ENCODE peak calls at places on chromosomes 4 and X, in four cellular contexts. J is mesendoderm, A is H1, Y is IMR-90. G is an unnamed sample.

GRCh38 chr4:121462660-121463261 is 81.9 kb upstream of the QRFPR start:
- DNase-seq in J (peak), A (no peak), Y (peak), G (peak)

GRCh38 chrX:10755477-10756334 is 135.3 kb upstream of the MID1 start:
- DNase-seq in J (peak), A (peak), Y (peak), G (peak)

GRCh38 chrX:43225626-43226328 is 430.3 kb upstream of the MAOA start:
- DNase-seq in J (no peak), A (no peak), Y (no peak), G (no peak)

GRCh38 chr4:153448003-153448731 is 18.0 kb upstream of the TMEM131L start:
- DNase-seq in J (no peak), A (no peak), Y (peak), G (no peak)

GRCh38 chr4:74084984-74085383 is 14.0 kb downstream of the CXCL2 start:
- DNase-seq in J (no peak), A (no peak), Y (no peak), G (no peak)

GRCh38 chrX:16870861-16871584 is 861 bp upstream of the RBBP7 start:
- DNase-seq in J (peak), A (no peak), Y (no peak), G (peak)

GRCh38 chr4:125975861-125976397 is 661.2 kb downstream of the FAT4 start:
- DNase-seq in J (no peak), A (no peak), Y (no peak), G (no peak)

GRCh38 chrX:99800016-99800415 is 610.1 kb downstream of the PCDH19 start:
- DNase-seq in J (no peak), A (no peak), Y (no peak), G (no peak)

GRCh38 chr4:56937262-56937661 is 29.6 kb downstream of the REST start:
- DNase-seq in J (no peak), A (no peak), Y (peak), G (no peak)

GRCh38 chrX:83260288-83260687 is 247.8 kb upstream of the POU3F4 start:
- DNase-seq in J (peak), A (no peak), Y (no peak), G (peak)

GRCh38 chrX:139304471-139304870 is 226.1 kb upstream of the F9 start:
- DNase-seq in J (no peak), A (no peak), Y (no peak), G (no peak)

GRCh38 chrX:31165241-31166035 is 93.6 kb upstream of the FTHL17 start:
- DNase-seq in J (no peak), A (no peak), Y (peak), G (no peak)

GRCh38 chrX:150365953-150366911 is 3.1 kb downstream of the MAMLD1 start:
- DNase-seq in J (peak), A (no peak), Y (peak), G (peak)

GRCh38 chr4:15341733-15342300 is 86.0 kb upstream of the C1QTNF7 start:
- DNase-seq in J (no peak), A (no peak), Y (no peak), G (no peak)

GRCh38 chr4:73814679-73815078 is 21.8 kb upstream of the CXCL6 start:
- DNase-seq in J (no peak), A (no peak), Y (no peak), G (no peak)

GRCh38 chrX:49701948-49702347 is 6.2 kb upstream of the PAGE1 start:
- DNase-seq in J (no peak), A (no peak), Y (no peak), G (no peak)

GRCh38 chr4:27010334-27010940 is 149.8 kb downstream of the STIM2 start:
- DNase-seq in J (peak), A (no peak), Y (peak), G (no peak)

GRCh38 chr4:74109894-74110605 is 11.1 kb upstream of the CXCL2 start:
- DNase-seq in J (no peak), A (no peak), Y (peak), G (no peak)

GRCh38 chr4:131026771-131027170 is 1930.8 kb downstream of the C4orf33 start:
- DNase-seq in J (no peak), A (no peak), Y (no peak), G (no peak)

GRCh38 chrX:151901821-151902220 is 10.9 kb upstream of the MAGEA4 start:
- DNase-seq in J (peak), A (no peak), Y (no peak), G (no peak)

GRCh38 chrX:148501121-148502066 is 977 bp downstream of the AFF2 start:
- DNase-seq in J (peak), A (no peak), Y (no peak), G (peak)

GRCh38 chrX:1093112-1093511 is 119.3 kb downstream of the CRLF2 start:
- DNase-seq in J (no peak), A (no peak), Y (no peak), G (no peak)

GRCh38 chr4:183118585-183118984 is 19.5 kb downstream of the WWC2 start:
- DNase-seq in J (peak), A (no peak), Y (peak), G (no peak)

GRCh38 chrX:80808854-80809493 is 703 bp downstream of the BRWD3 start:
- DNase-seq in J (peak), A (no peak), Y (no peak), G (peak)

GRCh38 chr4:52551487-52551886 is 107.6 kb downstream of the USP46 start:
- DNase-seq in J (no peak), A (no peak), Y (no peak), G (no peak)

GRCh38 chr4:185290656-185291055 is 81.3 kb downstream of the SNX25 start:
- DNase-seq in J (no peak), A (no peak), Y (no peak), G (no peak)

DNA sequence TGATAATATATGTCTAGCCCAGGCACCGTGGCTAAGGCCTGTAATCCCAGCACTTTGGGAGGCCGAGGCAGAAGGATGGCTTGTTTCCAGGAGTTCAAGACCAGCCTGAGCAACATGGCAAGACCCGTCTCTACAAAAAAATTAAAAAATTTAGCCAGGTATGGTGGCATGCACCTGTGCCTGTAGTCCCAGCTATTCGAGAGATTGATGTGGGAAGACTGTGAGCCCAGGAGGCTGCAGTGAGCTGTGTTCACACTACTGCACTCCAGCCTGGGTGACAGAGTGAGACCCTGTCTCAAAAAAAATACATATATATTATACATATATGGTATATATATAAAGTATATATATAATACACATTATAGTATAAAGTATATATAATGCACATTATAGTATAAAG is 162.0 kb upstream of the MAB21L2 start:
- DNase-seq in J (no peak), A (no peak), Y (no peak), G (no peak)
- H3K56ac ChIP-seq in J (no peak), A (no peak), Y (no peak), G (no peak)

DNA sequence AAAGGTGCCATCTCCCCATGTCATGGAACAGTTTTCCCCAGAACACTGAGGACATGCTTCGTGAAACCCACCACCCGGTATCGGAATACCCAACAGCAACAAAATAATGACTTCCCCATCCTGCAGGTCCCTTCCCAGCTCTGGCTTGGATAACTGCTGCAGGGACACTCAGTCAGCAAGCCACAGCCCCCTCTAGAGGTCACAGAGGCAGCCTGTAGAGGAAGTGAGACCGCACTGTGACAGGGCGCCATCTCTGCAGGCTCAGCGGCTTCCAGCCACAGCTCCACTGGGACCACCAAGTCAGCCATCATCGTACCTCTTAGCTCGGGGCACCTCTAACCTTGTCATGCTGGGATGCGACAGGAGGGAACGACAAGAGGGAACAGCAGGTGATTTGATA is 315.9 kb downstream of the LDB2 start:
- DNase-seq in J (peak), A (peak), Y (no peak), G (peak)
- H3K56ac ChIP-seq in J (no peak), A (no peak), Y (no peak), G (no peak)

DNA sequence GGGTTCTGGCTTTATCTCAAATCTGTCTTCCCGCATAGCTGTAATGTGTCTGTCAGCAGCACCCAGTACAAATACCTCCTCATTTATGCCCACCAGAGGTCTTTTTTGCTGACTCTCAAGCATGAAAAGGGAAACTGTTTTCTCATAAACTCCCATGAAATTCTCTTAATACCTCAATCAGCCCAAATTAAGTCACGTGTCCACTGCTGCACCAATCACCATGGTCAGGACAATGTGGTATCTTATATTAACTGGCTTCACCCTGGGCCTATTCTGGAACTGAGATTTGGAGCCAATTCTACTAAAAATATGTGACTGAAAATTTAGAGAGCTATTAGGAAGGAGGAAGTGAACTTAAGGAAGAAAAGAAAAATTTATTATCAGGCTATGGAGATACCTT is 58.4 kb downstream of the IL21 start:
- DNase-seq in J (no peak), A (no peak), Y (no peak), G (no peak)
- H3K56ac ChIP-seq in J (no peak), A (no peak), Y (no peak), G (no peak)

DNA sequence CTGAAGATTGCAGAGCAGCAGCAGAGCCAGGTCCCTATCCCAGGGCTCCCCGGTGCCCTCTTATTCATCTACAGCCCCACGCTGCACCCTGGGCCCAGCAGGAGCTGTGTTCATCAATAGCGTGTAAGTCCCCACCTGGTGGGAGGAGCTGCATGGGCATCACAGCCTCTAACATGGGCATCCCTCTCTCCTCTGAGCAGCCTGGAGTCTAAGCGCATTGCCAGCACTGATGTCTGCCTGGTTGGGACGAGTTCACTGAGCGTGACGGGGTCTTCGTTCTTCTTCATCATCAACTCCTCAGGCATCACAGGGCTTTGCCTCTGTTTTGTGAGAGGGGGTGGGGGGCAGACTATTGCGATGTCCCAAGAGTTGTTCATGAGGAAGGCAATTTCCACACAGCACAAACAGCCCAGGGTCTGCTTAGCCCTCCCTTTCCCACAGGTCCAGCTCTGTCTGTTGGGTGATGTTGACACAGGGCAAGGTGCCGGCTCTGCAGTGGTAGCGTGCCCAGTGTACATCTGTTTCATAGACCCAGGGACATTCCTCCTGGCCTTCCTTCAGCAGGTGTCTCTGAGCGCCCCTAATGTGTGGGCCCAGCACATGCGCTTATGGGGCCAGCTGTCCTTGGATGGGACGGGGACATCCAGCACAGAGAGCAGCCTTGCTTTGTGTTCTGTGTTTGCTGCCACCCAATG is 85.9 kb downstream of the SORCS2 start:
- DNase-seq in J (no peak), A (no peak), Y (no peak), G (no peak)
- H3K56ac ChIP-seq in J (no peak), A (no peak), Y (no peak), G (no peak)

GRCh38 chr4:8856835-8857590 is 14.6 kb downstream of the HMX1 start:
- DNase-seq in J (peak), A (no peak), Y (no peak), G (no peak)
- H3K56ac ChIP-seq in J (peak), A (no peak), Y (no peak), G (no peak)

GRCh38 chr4:143768007-143768591 is 67.6 kb upstream of the FREM3 start:
- DNase-seq in J (no peak), A (no peak), Y (no peak), G (no peak)

GRCh38 chr4:143763587-143763986 is 63.1 kb upstream of the FREM3 start:
- DNase-seq in J (no peak), A (no peak), Y (no peak), G (no peak)

DNA sequence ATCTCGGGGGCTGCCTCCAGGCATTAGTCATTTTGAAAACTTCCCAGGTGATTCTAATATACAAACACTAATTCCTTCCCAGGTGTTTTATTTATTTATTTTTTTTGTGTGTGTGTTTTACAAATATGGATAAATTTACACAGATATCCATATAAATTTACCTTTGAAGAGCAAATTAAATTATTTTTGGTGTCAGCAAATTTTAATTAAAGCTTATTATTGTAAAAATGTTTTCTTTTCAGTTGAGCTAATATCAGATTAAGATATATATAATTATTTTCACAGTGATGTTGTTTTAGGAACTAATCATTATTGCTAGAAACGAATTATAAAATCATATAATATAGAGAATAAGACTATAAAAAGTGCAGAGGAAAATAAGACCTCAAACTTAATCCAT is 62.0 kb upstream of the FREM3 start:
- DNase-seq in J (no peak), A (no peak), Y (no peak), G (no peak)
- H3K56ac ChIP-seq in J (no peak), A (no peak), Y (no peak), G (no peak)

DNA sequence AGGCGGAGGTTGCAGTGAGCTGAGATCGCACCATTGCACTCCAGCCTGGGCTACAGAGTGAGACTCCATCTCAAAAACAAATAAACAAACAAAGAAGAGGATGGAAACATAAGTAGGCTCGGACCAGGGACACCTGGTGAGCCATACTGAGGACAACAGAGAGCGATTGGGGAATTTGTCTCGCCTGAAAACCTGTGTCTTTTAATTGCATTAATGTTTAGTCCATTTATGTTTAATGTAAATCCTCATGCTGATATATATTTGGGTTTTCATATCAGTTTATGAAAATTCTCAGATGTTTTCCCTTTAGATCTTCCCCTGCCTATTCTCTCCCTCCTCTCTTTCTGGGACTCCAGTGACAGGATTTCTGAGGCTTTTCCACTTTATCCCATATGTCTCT is 84.6 kb downstream of the EVC start:
- DNase-seq in J (no peak), A (no peak), Y (no peak), G (no peak)
- H3K56ac ChIP-seq in J (no peak), A (no peak), Y (no peak), G (no peak)